ENCODE peak calls at places on chromosomes 3 and 15, in nine cellular contexts. One of them, this sample, is unnamed.

GRCh38 chr3:82186017-82186416 is 424.6 kb upstream of the GBE1 start:
- DNase-seq in GM12891: no peak
- DNase-seq in breast epithelium: no peak
- DNase-seq in lower leg skin: no peak
- DNase-seq in gastrocnemius medialis: no peak
- DNase-seq in A549: no peak
- DNase-seq in adrenal gland: no peak
- DNase-seq in testis: no peak
- DNase-seq in HCT116: no peak
- DNase-seq in this sample: no peak

GRCh38 chr15:84659904-84660781 is 2.1 kb upstream of the NMB start:
- DNase-seq in gastrocnemius medialis: no peak
- DNase-seq in adrenal gland: no peak
- DNase-seq in HCT116: no peak
- DNase-seq in GM12891: no peak
- DNase-seq in testis: no peak
- DNase-seq in breast epithelium: no peak
- DNase-seq in lower leg skin: no peak
- DNase-seq in A549: no peak
- DNase-seq in this sample: no peak

GRCh38 chr3:135083179-135083578 is 288.1 kb downstream of the EPHB1 start:
- DNase-seq in lower leg skin: no peak
- DNase-seq in gastrocnemius medialis: no peak
- DNase-seq in breast epithelium: no peak
- DNase-seq in A549: no peak
- DNase-seq in HCT116: no peak
- DNase-seq in GM12891: no peak
- DNase-seq in testis: no peak
- DNase-seq in adrenal gland: no peak
- DNase-seq in this sample: no peak

GRCh38 chr3:110677506-110677905 is 394.1 kb upstream of the NECTIN3 start:
- DNase-seq in HCT116: no peak
- DNase-seq in gastrocnemius medialis: no peak
- DNase-seq in A549: no peak
- DNase-seq in breast epithelium: no peak
- DNase-seq in lower leg skin: no peak
- DNase-seq in GM12891: no peak
- DNase-seq in testis: no peak
- DNase-seq in adrenal gland: no peak
- DNase-seq in this sample: no peak

GRCh38 chr15:71674354-71674753 is 136.0 kb upstream of the NR2E3 start:
- DNase-seq in GM12891: no peak
- DNase-seq in lower leg skin: no peak
- DNase-seq in gastrocnemius medialis: no peak
- DNase-seq in breast epithelium: no peak
- DNase-seq in adrenal gland: no peak
- DNase-seq in testis: no peak
- DNase-seq in A549: no peak
- DNase-seq in HCT116: no peak
- DNase-seq in this sample: no peak

GRCh38 chr3:153599685-153600084 is 437.7 kb downstream of the RAP2B start:
- DNase-seq in lower leg skin: no peak
- DNase-seq in HCT116: peak; percentile 54
- DNase-seq in adrenal gland: peak; percentile 28
- DNase-seq in GM12891: no peak
- DNase-seq in gastrocnemius medialis: no peak
- DNase-seq in testis: no peak
- DNase-seq in A549: no peak
- DNase-seq in breast epithelium: no peak
- DNase-seq in this sample: no peak

GRCh38 chr3:40980467-40980866 is 218.8 kb upstream of the CTNNB1 start:
- DNase-seq in testis: no peak
- DNase-seq in adrenal gland: no peak
- DNase-seq in gastrocnemius medialis: no peak
- DNase-seq in HCT116: no peak
- DNase-seq in breast epithelium: no peak
- DNase-seq in GM12891: no peak
- DNase-seq in lower leg skin: no peak
- DNase-seq in A549: no peak
- DNase-seq in this sample: no peak

GRCh38 chr3:100090669-100091005 is 23.7 kb downstream of the FILIP1L start:
- DNase-seq in A549: no peak
- DNase-seq in adrenal gland: no peak
- DNase-seq in lower leg skin: no peak
- DNase-seq in GM12891: no peak
- DNase-seq in testis: no peak
- DNase-seq in gastrocnemius medialis: no peak
- DNase-seq in HCT116: no peak
- DNase-seq in breast epithelium: no peak
- DNase-seq in this sample: no peak

GRCh38 chr15:73002509-73002908 is 49.8 kb upstream of the NEO1 start:
- DNase-seq in HCT116: no peak
- DNase-seq in lower leg skin: no peak
- DNase-seq in breast epithelium: no peak
- DNase-seq in GM12891: no peak
- DNase-seq in adrenal gland: no peak
- DNase-seq in testis: no peak
- DNase-seq in A549: no peak
- DNase-seq in gastrocnemius medialis: no peak
- DNase-seq in this sample: no peak

GRCh38 chr3:129107793-129108192 is 13.8 kb downstream of the RAB43 start:
- DNase-seq in gastrocnemius medialis: no peak
- DNase-seq in breast epithelium: no peak
- DNase-seq in GM12891: no peak
- DNase-seq in testis: no peak
- DNase-seq in HCT116: no peak
- DNase-seq in lower leg skin: no peak
- DNase-seq in adrenal gland: no peak
- DNase-seq in A549: no peak
- DNase-seq in this sample: no peak

GRCh38 chr3:42501321-42501680 is 1.1 kb upstream of the VIPR1 start:
- DNase-seq in gastrocnemius medialis: no peak
- DNase-seq in A549: no peak
- DNase-seq in HCT116: no peak
- DNase-seq in lower leg skin: peak; percentile 18
- DNase-seq in GM12891: no peak
- DNase-seq in breast epithelium: peak; percentile 52
- DNase-seq in testis: no peak
- DNase-seq in adrenal gland: no peak
- DNase-seq in this sample: no peak

GRCh38 chr3:42498791-42499477 is 3.5 kb upstream of the VIPR1 start:
- DNase-seq in breast epithelium: peak; percentile 43
- DNase-seq in GM12891: no peak
- DNase-seq in A549: no peak
- DNase-seq in lower leg skin: peak; percentile 13
- DNase-seq in adrenal gland: peak; percentile 5
- DNase-seq in gastrocnemius medialis: no peak
- DNase-seq in testis: peak; percentile 53
- DNase-seq in HCT116: no peak
- DNase-seq in this sample: no peak

GRCh38 chr3:42499478-42499871 is 3.0 kb upstream of the VIPR1 start:
- DNase-seq in lower leg skin: peak; percentile 10
- DNase-seq in testis: no peak
- DNase-seq in adrenal gland: no peak
- DNase-seq in GM12891: no peak
- DNase-seq in A549: no peak
- DNase-seq in gastrocnemius medialis: no peak
- DNase-seq in breast epithelium: peak; percentile 27
- DNase-seq in HCT116: no peak
- DNase-seq in this sample: no peak

GRCh38 chr3:42500909-42501308 is 1.5 kb upstream of the VIPR1 start:
- DNase-seq in breast epithelium: peak; percentile 24
- DNase-seq in testis: no peak
- DNase-seq in adrenal gland: no peak
- DNase-seq in lower leg skin: no peak
- DNase-seq in gastrocnemius medialis: no peak
- DNase-seq in GM12891: no peak
- DNase-seq in A549: no peak
- DNase-seq in HCT116: no peak
- DNase-seq in this sample: no peak

DNA sequence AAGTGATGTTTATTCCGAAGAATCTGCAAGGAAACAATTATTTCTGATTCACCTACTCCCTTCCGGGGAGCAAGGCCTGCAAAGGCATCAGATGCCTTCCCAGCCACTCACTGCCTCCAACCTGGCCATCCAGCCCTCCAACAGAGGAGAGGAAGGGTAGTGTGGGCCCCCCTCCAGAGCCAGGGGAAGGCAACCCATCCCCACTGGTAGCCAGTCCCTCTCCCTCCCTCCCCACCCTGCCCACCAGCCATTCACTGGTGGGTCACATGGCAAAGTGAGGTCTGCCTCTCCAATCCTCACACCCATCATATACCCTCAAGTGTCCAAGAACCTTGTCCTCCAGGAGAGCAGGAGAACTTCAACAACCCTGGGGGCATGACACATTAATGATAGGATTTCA is 2.4 kb upstream of the VIPR1 start:
- DNase-seq in HCT116: no peak
- DNase-seq in A549: no peak
- DNase-seq in adrenal gland: no peak
- DNase-seq in gastrocnemius medialis: no peak
- DNase-seq in breast epithelium: peak; percentile 14
- DNase-seq in GM12891: no peak
- DNase-seq in lower leg skin: no peak
- DNase-seq in testis: no peak
- DNase-seq in this sample: no peak
- TF ChIP-seq POLR2A in HCT116: no peak
- TF ChIP-seq POLR2A in A549: no peak
- TF ChIP-seq POLR2A in adrenal gland: no peak
- TF ChIP-seq POLR2A in gastrocnemius medialis: no peak
- TF ChIP-seq POLR2A in breast epithelium: no peak
- TF ChIP-seq POLR2A in GM12891: no peak
- TF ChIP-seq POLR2A in lower leg skin: no peak
- TF ChIP-seq POLR2A in testis: no peak
- TF ChIP-seq POLR2A in this sample: no peak

GRCh38 chr3:195887670-195888069 is 20.7 kb downstream of the TNK2 start:
- DNase-seq in testis: no peak
- DNase-seq in lower leg skin: no peak
- DNase-seq in breast epithelium: no peak
- DNase-seq in GM12891: no peak
- DNase-seq in HCT116: no peak
- DNase-seq in gastrocnemius medialis: no peak
- DNase-seq in A549: no peak
- DNase-seq in adrenal gland: no peak
- DNase-seq in this sample: no peak
- TF ChIP-seq POLR2A in testis: no peak
- TF ChIP-seq POLR2A in lower leg skin: no peak
- TF ChIP-seq POLR2A in breast epithelium: no peak
- TF ChIP-seq POLR2A in GM12891: no peak
- TF ChIP-seq POLR2A in HCT116: no peak
- TF ChIP-seq POLR2A in gastrocnemius medialis: no peak
- TF ChIP-seq POLR2A in A549: no peak
- TF ChIP-seq POLR2A in adrenal gland: no peak
- TF ChIP-seq POLR2A in this sample: no peak

DNA sequence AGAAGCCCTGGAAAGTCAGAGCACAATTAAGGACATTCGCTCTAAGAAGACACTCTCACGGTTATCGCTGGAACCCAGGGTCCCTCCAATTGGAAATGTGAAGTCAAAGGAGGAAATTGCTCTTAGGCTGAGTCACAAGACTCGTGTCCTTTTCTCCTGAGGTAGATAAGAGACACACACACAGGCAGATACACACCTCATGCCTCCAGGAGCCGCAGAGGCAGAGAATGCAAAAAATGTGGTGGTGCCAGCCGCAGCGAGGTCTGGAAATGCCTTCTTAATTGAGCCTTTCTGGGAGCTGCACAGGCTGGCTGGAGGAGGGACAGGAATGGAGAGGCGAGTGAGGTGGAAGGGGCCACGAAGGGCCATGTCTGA is 189.3 kb downstream of the OPA1 start:
- DNase-seq in lower leg skin: no peak
- DNase-seq in gastrocnemius medialis: no peak
- DNase-seq in A549: peak; percentile 18
- DNase-seq in GM12891: no peak
- DNase-seq in adrenal gland: no peak
- DNase-seq in HCT116: peak; percentile 80
- DNase-seq in breast epithelium: peak; percentile 62
- DNase-seq in testis: no peak
- DNase-seq in this sample: no peak
- TF ChIP-seq POLR2A in lower leg skin: no peak
- TF ChIP-seq POLR2A in gastrocnemius medialis: no peak
- TF ChIP-seq POLR2A in A549: no peak
- TF ChIP-seq POLR2A in GM12891: no peak
- TF ChIP-seq POLR2A in adrenal gland: no peak
- TF ChIP-seq POLR2A in HCT116: no peak
- TF ChIP-seq POLR2A in breast epithelium: no peak
- TF ChIP-seq POLR2A in testis: no peak
- TF ChIP-seq POLR2A in this sample: no peak

GRCh38 chr3:182980204-182981037 is at the start of gene DCUN1D1:
- DNase-seq in GM12891: peak; percentile 96
- DNase-seq in A549: peak; percentile 74
- DNase-seq in HCT116: peak; percentile 36
- DNase-seq in adrenal gland: peak; percentile 90
- DNase-seq in breast epithelium: peak; percentile 86
- DNase-seq in testis: peak; percentile 88
- DNase-seq in lower leg skin: peak; percentile 79
- DNase-seq in gastrocnemius medialis: peak; percentile 79
- DNase-seq in this sample: peak; percentile 95
- TF ChIP-seq POLR2A in GM12891: no peak
- TF ChIP-seq POLR2A in A549: peak; percentile 72
- TF ChIP-seq POLR2A in HCT116: peak; percentile 43
- TF ChIP-seq POLR2A in adrenal gland: peak; percentile 85
- TF ChIP-seq POLR2A in breast epithelium: no peak
- TF ChIP-seq POLR2A in testis: no peak
- TF ChIP-seq POLR2A in lower leg skin: no peak
- TF ChIP-seq POLR2A in gastrocnemius medialis: peak; percentile 75
- TF ChIP-seq POLR2A in this sample: peak; percentile 34

This sample was measured in erythroblast.